ENCODE peak calls at places on chromosomes 3 and 15, in seven cellular contexts. S is NCI-H774; X is progenitor cell of endocrine pancreas; D is H7; E is effector CD4-positive, alpha-beta T cell; J is dorsolateral prefrontal cortex; I is B cell. R is an unnamed sample.

GRCh38 chr3:103918336-103918735 is 1448.4 kb upstream of the ALCAM start:
- DNase-seq in S (no peak), X (no peak), D (no peak), E (no peak), J (no peak), I (no peak), R (no peak)

GRCh38 chr15:92892201-92892555 is 7.9 kb upstream of the CHD2 start:
- DNase-seq in S (no peak), X (no peak), D (no peak), E (no peak), J (no peak), I (no peak), R (no peak)

GRCh38 chr15:41622901-41623300 is 37.3 kb upstream of the MGA start:
- DNase-seq in S (no peak), X (no peak), D (no peak), E (no peak), J (no peak), I (no peak), R (no peak)

GRCh38 chr15:20368974-20369373 is 172.6 kb downstream of the GOLGA6L6 start:
- DNase-seq in S (no peak), X (no peak), D (no peak), E (no peak), J (no peak), I (no peak), R (no peak)

GRCh38 chr3:158491968-158492367 is 79.0 kb upstream of the MLF1 start:
- DNase-seq in S (no peak), X (no peak), D (no peak), E (no peak), J (no peak), I (no peak), R (no peak)

GRCh38 chr3:14768881-14769280 is 49.9 kb upstream of the FGD5 start:
- DNase-seq in S (no peak), X (no peak), D (peak), E (no peak), J (no peak), I (no peak), R (no peak)

GRCh38 chr3:17583530-17583929 is 158.9 kb downstream of the TBC1D5 start:
- DNase-seq in S (no peak), X (no peak), D (no peak), E (no peak), J (no peak), I (no peak), R (no peak)

GRCh38 chr15:81295466-81296145 is 28.3 kb downstream of the STARD5 start:
- DNase-seq in S (no peak), X (no peak), D (no peak), E (no peak), J (no peak), I (no peak), R (no peak)

GRCh38 chr15:93031103-93031464 is 57.9 kb downstream of the RGMA start:
- DNase-seq in S (no peak), X (no peak), D (no peak), E (no peak), J (no peak), I (no peak), R (no peak)

GRCh38 chr15:97729270-97729669 is 231.2 kb upstream of the ARRDC4 start:
- DNase-seq in S (no peak), X (no peak), D (no peak), E (no peak), J (no peak), I (no peak), R (no peak)

GRCh38 chr3:77816470-77816869 is 776.6 kb downstream of the ROBO2 start:
- DNase-seq in S (no peak), X (no peak), D (no peak), E (no peak), J (no peak), I (no peak), R (no peak)

GRCh38 chr3:134761213-134761612 is 33.8 kb upstream of the EPHB1 start:
- DNase-seq in S (no peak), X (no peak), D (no peak), E (no peak), J (no peak), I (no peak), R (no peak)

GRCh38 chr15:55740479-55740878 is 2.5 kb downstream of the PRTG start:
- DNase-seq in S (no peak), X (no peak), D (no peak), E (no peak), J (no peak), I (no peak), R (no peak)

GRCh38 chr15:78790027-78790426 is 21.2 kb downstream of the ADAMTS7 start:
- DNase-seq in S (no peak), X (no peak), D (no peak), E (no peak), J (no peak), I (no peak), R (no peak)

GRCh38 chr15:88657326-88658069 is 18.7 kb downstream of the ISG20 start:
- DNase-seq in S (no peak), X (peak), D (peak), E (no peak), J (no peak), I (peak), R (peak)

GRCh38 chr3:126937533-126938432 is 45.1 kb upstream of the PLXNA1 start:
- DNase-seq in S (no peak), X (no peak), D (no peak), E (no peak), J (no peak), I (no peak), R (no peak)

GRCh38 chr3:154139996-154140436 is 18.8 kb downstream of the ARHGEF26 start:
- DNase-seq in S (no peak), X (no peak), D (no peak), E (no peak), J (no peak), I (no peak), R (no peak)

GRCh38 chr15:40088929-40089755 is 19.5 kb downstream of the BMF start:
- DNase-seq in S (no peak), X (no peak), D (peak), E (no peak), J (no peak), I (no peak), R (no peak)

GRCh38 chr15:100623301-100623700 is 20.9 kb downstream of the ASB7 start:
- DNase-seq in S (no peak), X (no peak), D (no peak), E (no peak), J (no peak), I (no peak), R (no peak)

GRCh38 chr3:151925876-151926275 is 52.4 kb downstream of the SUCNR1 start:
- DNase-seq in S (no peak), X (no peak), D (no peak), E (no peak), J (no peak), I (no peak), R (no peak)

GRCh38 chr15:51331141-51331540 is 7.3 kb downstream of the CYP19A1 start:
- DNase-seq in S (no peak), X (no peak), D (no peak), E (no peak), J (no peak), I (no peak), R (no peak)

GRCh38 chr15:66934315-66934930 is 131.0 kb upstream of the SMAD3 start:
- DNase-seq in S (no peak), X (no peak), D (no peak), E (no peak), J (no peak), I (no peak), R (no peak)

GRCh38 chr3:52126036-52126435 is 28.2 kb downstream of the POC1A start:
- DNase-seq in S (no peak), X (no peak), D (no peak), E (no peak), J (no peak), I (no peak), R (no peak)

GRCh38 chr3:143950810-143951209 is 20.8 kb upstream of the DIPK2A start:
- DNase-seq in S (no peak), X (no peak), D (no peak), E (no peak), J (no peak), I (no peak), R (no peak)

GRCh38 chr3:108820586-108820985 is 2.0 kb upstream of the TRAT1 start:
- DNase-seq in S (no peak), X (no peak), D (no peak), E (no peak), J (no peak), I (no peak), R (no peak)

GRCh38 chr3:50324351-50325144 is 2.0 kb upstream of the HYAL2 start:
- DNase-seq in S (no peak), X (peak), D (peak), E (peak), J (no peak), I (peak), R (peak)

GRCh38 chr3:7518471-7518870 is 657.6 kb downstream of the GRM7 start:
- DNase-seq in S (no peak), X (no peak), D (no peak), E (no peak), J (no peak), I (no peak), R (no peak)

GRCh38 chr3:143171141-143171651 is 51.6 kb downstream of the CHST2 start:
- DNase-seq in S (no peak), X (no peak), D (no peak), E (no peak), J (no peak), I (no peak), R (no peak)

GRCh38 chr3:109089265-109089664 is 28.7 kb downstream of the MORC1 start:
- DNase-seq in S (no peak), X (no peak), D (no peak), E (no peak), J (no peak), I (no peak), R (no peak)

GRCh38 chr15:74265046-74265639 is 29.0 kb downstream of the CCDC33 start:
- DNase-seq in S (no peak), X (peak), D (peak), E (no peak), J (no peak), I (no peak), R (no peak)

GRCh38 chr3:102354818-102355515 is 79.8 kb upstream of the ZPLD1 start:
- DNase-seq in S (no peak), X (no peak), D (no peak), E (no peak), J (no peak), I (no peak), R (no peak)